ENCODE peak calls at places on chromosomes 12 and 14, in five cellular contexts. One of them, this sample, is unnamed.
A peak's percentile ranks its signal among the peaks of the same experiment; 100 is the strongest.

GRCh38 chr12:55818886-55819285 is 1.0 kb downstream of the ORMDL2 start:
- DNase-seq in endodermal cell: peak; percentile 30
- DNase-seq in heart left ventricle: no peak
- DNase-seq in neural progenitor cell: no peak
- DNase-seq in aorta: no peak
- DNase-seq in this sample: peak; percentile 44

GRCh38 chr12:43063642-43064041 is 474.1 kb upstream of the PRICKLE1 start:
- DNase-seq in aorta: no peak
- DNase-seq in endodermal cell: no peak
- DNase-seq in neural progenitor cell: no peak
- DNase-seq in heart left ventricle: no peak
- DNase-seq in this sample: no peak

GRCh38 chr14:74941676-74942097 is 13.7 kb downstream of the PGF start:
- DNase-seq in heart left ventricle: peak; percentile 63
- DNase-seq in endodermal cell: no peak
- DNase-seq in neural progenitor cell: no peak
- DNase-seq in aorta: peak; percentile 89
- DNase-seq in this sample: no peak

GRCh38 chr12:111428728-111429175 is 23.0 kb downstream of the SH2B3 start:
- DNase-seq in endodermal cell: no peak
- DNase-seq in neural progenitor cell: no peak
- DNase-seq in heart left ventricle: peak; percentile 85
- DNase-seq in aorta: peak; percentile 83
- DNase-seq in this sample: peak; percentile 79

GRCh38 chr14:105605501-105606304 is 79.3 kb downstream of the TMEM121 start:
- DNase-seq in heart left ventricle: no peak
- DNase-seq in neural progenitor cell: no peak
- DNase-seq in endodermal cell: no peak
- DNase-seq in aorta: peak; percentile 39
- DNase-seq in this sample: peak; percentile 45

GRCh38 chr12:20620311-20620710 is 74.8 kb upstream of the SLCO1C1 start:
- DNase-seq in endodermal cell: no peak
- DNase-seq in heart left ventricle: no peak
- DNase-seq in neural progenitor cell: no peak
- DNase-seq in aorta: no peak
- DNase-seq in this sample: no peak

GRCh38 chr12:80567391-80567790 is 123.4 kb downstream of the PTPRQ start:
- DNase-seq in heart left ventricle: no peak
- DNase-seq in aorta: no peak
- DNase-seq in neural progenitor cell: no peak
- DNase-seq in endodermal cell: no peak
- DNase-seq in this sample: no peak

GRCh38 chr12:105983622-105984325 is 155.0 kb downstream of the NUAK1 start:
- DNase-seq in heart left ventricle: no peak
- DNase-seq in neural progenitor cell: no peak
- DNase-seq in endodermal cell: no peak
- DNase-seq in aorta: no peak
- DNase-seq in this sample: no peak

GRCh38 chr14:57388072-57388471 is 2.3 kb upstream of the NAA30 start:
- DNase-seq in endodermal cell: no peak
- DNase-seq in neural progenitor cell: no peak
- DNase-seq in heart left ventricle: no peak
- DNase-seq in aorta: no peak
- DNase-seq in this sample: no peak

GRCh38 chr12:71786840-71787239 is 32.2 kb downstream of the RAB21 start:
- DNase-seq in neural progenitor cell: no peak
- DNase-seq in heart left ventricle: no peak
- DNase-seq in aorta: no peak
- DNase-seq in endodermal cell: no peak
- DNase-seq in this sample: no peak

GRCh38 chr12:52182898-52183543 is 8.8 kb downstream of the KRT80 start:
- DNase-seq in endodermal cell: peak; percentile 89
- DNase-seq in aorta: no peak
- DNase-seq in neural progenitor cell: no peak
- DNase-seq in heart left ventricle: no peak
- DNase-seq in this sample: no peak

GRCh38 chr14:34050606-34051005 is 99.7 kb upstream of the EGLN3 start:
- DNase-seq in endodermal cell: no peak
- DNase-seq in heart left ventricle: no peak
- DNase-seq in neural progenitor cell: no peak
- DNase-seq in aorta: no peak
- DNase-seq in this sample: no peak

GRCh38 chr12:12182926-12183325 is 83.9 kb downstream of the LRP6 start:
- DNase-seq in endodermal cell: no peak
- DNase-seq in heart left ventricle: no peak
- DNase-seq in neural progenitor cell: no peak
- DNase-seq in aorta: no peak
- DNase-seq in this sample: no peak

GRCh38 chr12:130633771-130634170 is 82.3 kb downstream of the RIMBP2 start:
- DNase-seq in heart left ventricle: no peak
- DNase-seq in neural progenitor cell: peak; percentile 86
- DNase-seq in endodermal cell: peak; percentile 95
- DNase-seq in aorta: no peak
- DNase-seq in this sample: peak; percentile 77

GRCh38 chr12:34306133-34306830 is 284.0 kb downstream of the ALG10 start:
- DNase-seq in neural progenitor cell: no peak
- DNase-seq in heart left ventricle: no peak
- DNase-seq in endodermal cell: no peak
- DNase-seq in aorta: no peak
- DNase-seq in this sample: no peak
- H3K9me3 ChIP-seq in neural progenitor cell: peaks cover 5% of the 10 kb centered on the region
- H3K9me3 ChIP-seq in heart left ventricle: no peaks in the 10 kb centered on the region
- H3K9me3 ChIP-seq in endodermal cell: peaks cover 49% of the 10 kb centered on the region
- H3K9me3 ChIP-seq in aorta: no peaks in the 10 kb centered on the region
- H3K9me3 ChIP-seq in this sample: peaks cover 21% of the 10 kb centered on the region

GRCh38 chr14:106679776-106680175 is 1153.4 kb downstream of the TMEM121 start:
- DNase-seq in neural progenitor cell: no peak
- DNase-seq in aorta: no peak
- DNase-seq in heart left ventricle: no peak
- DNase-seq in endodermal cell: no peak
- DNase-seq in this sample: no peak
- H3K9me3 ChIP-seq in neural progenitor cell: peaks cover 14% of the 10 kb centered on the region
- H3K9me3 ChIP-seq in aorta: no peaks in the 10 kb centered on the region
- H3K9me3 ChIP-seq in heart left ventricle: no peaks in the 10 kb centered on the region
- H3K9me3 ChIP-seq in endodermal cell: peaks cover 55% of the 10 kb centered on the region
- H3K9me3 ChIP-seq in this sample: no peaks in the 10 kb centered on the region

GRCh38 chr12:133203344-133204263 is 22.3 kb downstream of the ZNF268 start:
- DNase-seq in neural progenitor cell: no peak
- DNase-seq in heart left ventricle: no peak
- DNase-seq in endodermal cell: no peak
- DNase-seq in aorta: no peak
- DNase-seq in this sample: no peak
- H3K9me3 ChIP-seq in neural progenitor cell: peaks cover 82% of the 10 kb centered on the region
- H3K9me3 ChIP-seq in heart left ventricle: peaks cover 92% of the 10 kb centered on the region
- H3K9me3 ChIP-seq in endodermal cell: peaks cover 84% of the 10 kb centered on the region
- H3K9me3 ChIP-seq in aorta: peaks cover 24% of the 10 kb centered on the region
- H3K9me3 ChIP-seq in this sample: peaks cover 75% of the 10 kb centered on the region

DNA sequence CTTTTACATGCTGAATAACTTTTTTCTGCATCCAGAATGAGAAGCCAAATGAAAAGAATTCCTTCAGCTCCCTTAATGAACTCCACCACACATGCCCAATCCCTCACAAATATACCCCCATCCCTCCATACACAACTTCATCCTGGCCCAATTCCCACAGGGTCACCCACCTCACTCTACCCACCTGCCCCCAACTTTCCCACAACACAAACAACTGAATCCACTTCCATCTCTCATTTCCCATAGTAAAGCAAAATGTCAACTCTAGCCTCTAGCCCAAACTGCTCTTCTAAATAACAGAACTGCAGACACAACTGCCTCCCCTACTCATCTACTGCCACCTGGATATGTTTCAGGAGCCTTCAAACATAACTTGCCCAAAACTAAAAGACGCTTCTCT is 18.8 kb downstream of the HECTD1 start:
- DNase-seq in neural progenitor cell: no peak
- DNase-seq in heart left ventricle: no peak
- DNase-seq in aorta: no peak
- DNase-seq in endodermal cell: no peak
- DNase-seq in this sample: no peak
- H3K9me3 ChIP-seq in neural progenitor cell: no peaks in the 10 kb centered on the region
- H3K9me3 ChIP-seq in heart left ventricle: no peaks in the 10 kb centered on the region
- H3K9me3 ChIP-seq in aorta: no peaks in the 10 kb centered on the region
- H3K9me3 ChIP-seq in endodermal cell: no peaks in the 10 kb centered on the region
- H3K9me3 ChIP-seq in this sample: no peaks in the 10 kb centered on the region

DNA sequence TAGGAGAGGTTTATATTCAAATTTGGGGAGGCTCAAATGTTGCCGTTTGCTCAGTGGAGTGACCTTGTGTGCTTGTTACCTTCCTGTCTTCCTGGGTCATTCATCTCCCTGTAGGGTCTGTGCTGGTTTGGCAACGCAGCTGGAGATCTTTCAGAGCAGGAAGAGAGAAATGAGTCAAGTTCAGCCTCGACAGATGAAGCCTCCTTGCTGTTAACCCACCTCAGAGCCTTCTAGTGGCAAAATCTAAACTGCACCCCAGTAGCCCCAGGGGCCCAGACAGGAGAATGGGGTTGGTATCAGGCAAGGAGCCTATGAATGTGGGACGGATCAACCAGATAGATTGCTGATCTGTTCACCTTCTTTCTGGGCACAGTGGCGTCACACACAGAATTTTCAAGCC is 999.3 kb downstream of the VRK1 start:
- DNase-seq in aorta: no peak
- DNase-seq in heart left ventricle: no peak
- DNase-seq in neural progenitor cell: no peak
- DNase-seq in endodermal cell: no peak
- DNase-seq in this sample: no peak
- H3K9me3 ChIP-seq in aorta: no peaks in the 10 kb centered on the region
- H3K9me3 ChIP-seq in heart left ventricle: no peaks in the 10 kb centered on the region
- H3K9me3 ChIP-seq in neural progenitor cell: no peaks in the 10 kb centered on the region
- H3K9me3 ChIP-seq in endodermal cell: no peaks in the 10 kb centered on the region
- H3K9me3 ChIP-seq in this sample: no peaks in the 10 kb centered on the region

DNA sequence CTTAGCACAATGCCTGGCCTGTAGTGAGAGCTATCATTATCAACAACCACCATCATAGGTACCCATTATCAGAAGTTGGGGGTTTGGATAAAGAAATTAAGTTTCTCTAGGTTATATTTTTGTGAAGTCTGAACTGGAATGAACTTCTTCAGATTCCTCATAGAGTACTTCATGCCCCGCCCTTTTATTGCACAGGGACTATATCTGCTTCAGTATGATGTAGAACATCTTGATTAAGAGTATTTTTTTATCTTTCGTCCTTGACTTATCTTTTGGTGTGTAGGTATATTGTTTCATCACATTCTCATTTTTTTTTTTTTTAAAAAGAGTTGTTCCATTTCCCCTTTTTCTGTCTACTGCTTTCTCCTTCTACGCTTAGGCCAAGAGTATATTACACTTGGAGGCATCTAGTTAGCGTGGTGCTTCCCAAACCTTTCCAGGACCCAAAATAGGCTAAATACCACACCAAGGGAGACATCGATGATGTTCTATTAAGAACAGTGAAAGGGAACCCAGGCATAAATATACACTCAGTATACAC is 467.5 kb downstream of the ZFP36L1 start:
- DNase-seq in endodermal cell: no peak
- DNase-seq in neural progenitor cell: no peak
- DNase-seq in heart left ventricle: no peak
- DNase-seq in aorta: no peak
- DNase-seq in this sample: no peak
- H3K9me3 ChIP-seq in endodermal cell: no peaks in the 10 kb centered on the region
- H3K9me3 ChIP-seq in neural progenitor cell: no peaks in the 10 kb centered on the region
- H3K9me3 ChIP-seq in heart left ventricle: no peaks in the 10 kb centered on the region
- H3K9me3 ChIP-seq in aorta: no peaks in the 10 kb centered on the region
- H3K9me3 ChIP-seq in this sample: no peaks in the 10 kb centered on the region

GRCh38 chr14:97802430-97802829 is 1005.2 kb downstream of the VRK1 start:
- DNase-seq in aorta: no peak
- DNase-seq in heart left ventricle: no peak
- DNase-seq in endodermal cell: no peak
- DNase-seq in neural progenitor cell: no peak
- DNase-seq in this sample: no peak

GRCh38 chr14:97798204-97798603 is 1001.0 kb downstream of the VRK1 start:
- DNase-seq in endodermal cell: no peak
- DNase-seq in neural progenitor cell: no peak
- DNase-seq in heart left ventricle: no peak
- DNase-seq in aorta: no peak
- DNase-seq in this sample: no peak

GRCh38 chr14:97806871-97807270 is 1009.7 kb downstream of the VRK1 start:
- DNase-seq in heart left ventricle: no peak
- DNase-seq in neural progenitor cell: peak; percentile 86
- DNase-seq in aorta: no peak
- DNase-seq in endodermal cell: no peak
- DNase-seq in this sample: no peak

GRCh38 chr14:97802974-97803373 is 1005.8 kb downstream of the VRK1 start:
- DNase-seq in neural progenitor cell: no peak
- DNase-seq in heart left ventricle: no peak
- DNase-seq in aorta: no peak
- DNase-seq in endodermal cell: no peak
- DNase-seq in this sample: no peak
- H3K9me3 ChIP-seq in neural progenitor cell: no peaks in the 10 kb centered on the region
- H3K9me3 ChIP-seq in heart left ventricle: no peaks in the 10 kb centered on the region
- H3K9me3 ChIP-seq in aorta: peaks cover 2% of the 10 kb centered on the region
- H3K9me3 ChIP-seq in endodermal cell: no peaks in the 10 kb centered on the region
- H3K9me3 ChIP-seq in this sample: no peaks in the 10 kb centered on the region

GRCh38 chr12:126627596-126627995 is 1562.4 kb downstream of the AACS start:
- DNase-seq in endodermal cell: no peak
- DNase-seq in neural progenitor cell: no peak
- DNase-seq in heart left ventricle: no peak
- DNase-seq in aorta: no peak
- DNase-seq in this sample: no peak
- H3K9me3 ChIP-seq in endodermal cell: no peaks in the 10 kb centered on the region
- H3K9me3 ChIP-seq in neural progenitor cell: no peaks in the 10 kb centered on the region
- H3K9me3 ChIP-seq in heart left ventricle: no peaks in the 10 kb centered on the region
- H3K9me3 ChIP-seq in aorta: no peaks in the 10 kb centered on the region
- H3K9me3 ChIP-seq in this sample: no peaks in the 10 kb centered on the region

This sample was measured in suprapubic skin.